ENCODE peak calls at places on chromosomes 5 and 9, in five cellular contexts. T is lower leg skin; A is activated CD4-positive, alpha-beta T cell treated with anti-CD3 and anti-CD28 coated beads for 4 hours; Y is activated CD4-positive, CD25-positive, alpha-beta regulatory T cell; K is HFFc6. X is an unnamed sample.

GRCh38 chr5:122463221-122463620 is 151.2 kb downstream of the SNCAIP start:
- DNase-seq in T (no peak), A (no peak), Y (no peak), K (no peak), X (no peak)

GRCh38 chr5:38607930-38608545 is 51.6 kb upstream of the LIFR start:
- DNase-seq in T (no peak), A (no peak), Y (no peak), K (no peak), X (no peak)

GRCh38 chr5:127228540-127229184 is 61.9 kb upstream of the MEGF10 start:
- DNase-seq in T (no peak), A (no peak), Y (no peak), K (no peak), X (no peak)

GRCh38 chr9:113578877-113579269 is 115.3 kb downstream of the RGS3 start:
- DNase-seq in T (no peak), A (peak; percentile 71), Y (peak; percentile 74), K (peak; percentile 97), X (peak; percentile 80)

GRCh38 chr5:145887976-145888574 is 15.3 kb upstream of the GRXCR2 start:
- DNase-seq in T (no peak), A (no peak), Y (no peak), K (peak; percentile 48), X (no peak)

GRCh38 chr5:79759436-79759835 is 69.8 kb downstream of the CMYA5 start:
- DNase-seq in T (no peak), A (no peak), Y (no peak), K (peak; percentile 68), X (no peak)

GRCh38 chr5:36575367-36575781 is 31.0 kb upstream of the SLC1A3 start:
- DNase-seq in T (no peak), A (no peak), Y (no peak), K (peak; percentile 11), X (no peak)

GRCh38 chr9:121725008-121725795 is 73.8 kb downstream of the DAB2IP start:
- DNase-seq in T (peak; percentile 98), A (no peak), Y (no peak), K (peak; percentile 98), X (no peak)

GRCh38 chr9:75088646-75089368 is 493 bp downstream of the OSTF1 start:
- DNase-seq in T (peak; percentile 93), A (no peak), Y (peak; percentile 58), K (peak; percentile 65), X (peak; percentile 56)

GRCh38 chr5:126285307-126285706 is 137.9 kb upstream of the GRAMD2B start:
- DNase-seq in T (no peak), A (no peak), Y (no peak), K (no peak), X (no peak)

GRCh38 chr5:94693043-94693822 is 74.8 kb downstream of the SLF1 start:
- DNase-seq in T (no peak), A (no peak), Y (no peak), K (peak; percentile 95), X (no peak)

GRCh38 chr9:109118802-109119438 is 827 bp downstream of the TMEM245 start:
- DNase-seq in T (no peak), A (peak; percentile 20), Y (no peak), K (no peak), X (no peak)

GRCh38 chr9:83013261-83013610 is 49.7 kb downstream of the RASEF start:
- DNase-seq in T (no peak), A (no peak), Y (no peak), K (peak; percentile 47), X (no peak)

GRCh38 chr5:126368239-126368812 is 54.9 kb upstream of the GRAMD2B start:
- DNase-seq in T (no peak), A (no peak), Y (no peak), K (no peak), X (no peak)

X was measured in stimulated activated naive B cell treated with anti-CD40 and anti-IgM and Interleukin-4, amounts not matched to agents 10 μg/mL and 1 μg/mL and 100 μg/mL, for 72 hours.